ENCODE peak calls at places on chromosomes 1 and 21, in six cellular contexts. W is Panc1, A is HL-60, I is GM12878, R is upper lobe of left lung, Q is GM23338. L is an unnamed sample.
A peak's percentile ranks its signal among the peaks of the same experiment; 100 is the strongest.

GRCh38 chr1:109864063-109864822 is 46.4 kb upstream of the CSF1 start:
- DNase-seq in I (no peak), Q (peak; percentile 33), W (no peak), R (no peak), A (no peak), L (no peak)

GRCh38 chr21:40315647-40316046 is 448.4 kb downstream of the PCP4 start:
- DNase-seq in Q (no peak), A (no peak), R (no peak), W (no peak), I (no peak), L (no peak)

GRCh38 chr1:245475116-245475515 is 320.3 kb downstream of the KIF26B start:
- DNase-seq in A (no peak), Q (no peak), W (no peak), R (no peak), I (no peak), L (no peak)

GRCh38 chr1:154812911-154813816 is 56.9 kb downstream of the KCNN3 start:
- DNase-seq in A (no peak), Q (peak; percentile 20), I (no peak), W (no peak), R (peak; percentile 28), L (no peak)

GRCh38 chr1:98103617-98104284 is 182.9 kb upstream of the DPYD start:
- DNase-seq in A (no peak), W (no peak), R (no peak), Q (peak; percentile 20), I (no peak), L (no peak)

GRCh38 chr1:157969693-157970485 is 23.6 kb upstream of the KIRREL1 start:
- DNase-seq in Q (peak; percentile 84), R (no peak), A (no peak), I (no peak), W (no peak), L (no peak)

GRCh38 chr1:98046031-98046641 is 125.3 kb upstream of the DPYD start:
- DNase-seq in Q (peak; percentile 63), W (no peak), I (no peak), R (no peak), A (no peak), L (no peak)

GRCh38 chr1:114597949-114598348 is 16.5 kb upstream of the BCAS2 start:
- DNase-seq in Q (no peak), R (no peak), W (no peak), A (no peak), I (no peak), L (no peak)

GRCh38 chr1:32200226-32201010 is at the start of gene CCDC28B:
- DNase-seq in Q (peak; percentile 92), A (peak; percentile 21), I (peak; percentile 34), R (peak; percentile 60), W (no peak), L (no peak)

GRCh38 chr1:109631513-109632260 is 12.1 kb downstream of the AMPD2 start:
- DNase-seq in A (no peak), I (no peak), W (no peak), R (no peak), Q (no peak), L (peak; percentile 89)

GRCh38 chr1:19814681-19815503 is at the start of gene RNF186:
- DNase-seq in A (no peak), R (peak; percentile 47), I (no peak), W (no peak), Q (no peak), L (no peak)

GRCh38 chr1:44640178-44640865 is 34.0 kb downstream of the TMEM53 start:
- DNase-seq in A (no peak), I (no peak), R (no peak), Q (peak; percentile 27), W (no peak), L (no peak)

GRCh38 chr1:232477728-232478127 is 152.2 kb downstream of the SIPA1L2 start:
- DNase-seq in I (no peak), Q (no peak), W (peak; percentile 72), A (no peak), R (no peak), L (no peak)

GRCh38 chr1:169149555-169150286 is 43.2 kb downstream of the ATP1B1 start:
- DNase-seq in R (no peak), I (no peak), Q (no peak), W (no peak), A (no peak), L (no peak)

GRCh38 chr1:99180915-99181314 is 83.4 kb upstream of the PLPPR4 start:
- DNase-seq in I (no peak), Q (no peak), R (no peak), W (no peak), A (no peak), L (no peak)

GRCh38 chr1:42937141-42937696 is 21.4 kb downstream of the SLC2A1 start:
- DNase-seq in I (no peak), R (peak; percentile 64), A (peak; percentile 79), W (no peak), Q (no peak), L (no peak)

GRCh38 chr1:228417471-228418203 is 976 bp upstream of the TRIM17 start:
- DNase-seq in I (no peak), Q (no peak), W (no peak), R (no peak), A (no peak), L (no peak)

GRCh38 chr21:19993186-19993711 is 1005.0 kb upstream of the NCAM2 start:
- DNase-seq in W (no peak), R (no peak), Q (no peak), I (no peak), A (no peak), L (no peak)

GRCh38 chr21:19987671-19988070 is 1010.5 kb upstream of the NCAM2 start:
- DNase-seq in A (no peak), Q (no peak), W (no peak), I (no peak), R (no peak), L (no peak)

GRCh38 chr21:19998450-19998849 is 999.8 kb upstream of the NCAM2 start:
- DNase-seq in A (no peak), R (no peak), I (no peak), W (no peak), Q (no peak), L (no peak)

GRCh38 chr21:19995253-19995652 is 1003.0 kb upstream of the NCAM2 start:
- DNase-seq in Q (no peak), A (peak; percentile 5), I (no peak), R (no peak), W (no peak), L (no peak)

DNA sequence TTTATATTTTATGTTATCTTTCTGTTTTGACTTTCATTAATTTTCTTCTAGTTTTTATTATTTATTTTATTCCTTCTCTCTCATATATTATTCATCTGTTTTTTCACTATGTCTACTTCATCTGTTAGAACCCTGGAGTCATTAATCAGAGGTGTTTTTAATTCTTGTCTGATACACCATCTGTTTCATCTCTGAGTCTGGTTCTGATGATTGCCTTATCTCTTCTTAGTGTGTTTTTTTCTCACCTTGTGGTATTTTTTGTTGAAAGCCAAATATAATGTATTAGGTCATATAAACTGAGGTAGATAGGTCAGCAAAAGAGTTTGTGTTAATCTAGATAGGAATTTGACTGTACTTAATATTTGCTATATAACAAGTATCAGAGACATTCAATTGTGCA is 1005.7 kb upstream of the NCAM2 start:
- DNase-seq in A (no peak), I (no peak), R (no peak), W (no peak), Q (no peak), L (no peak)
- TF ChIP-seq POLR2AphosphoS5 in A (no peak), I (no peak), R (no peak), W (no peak), Q (no peak), L (no peak)

DNA sequence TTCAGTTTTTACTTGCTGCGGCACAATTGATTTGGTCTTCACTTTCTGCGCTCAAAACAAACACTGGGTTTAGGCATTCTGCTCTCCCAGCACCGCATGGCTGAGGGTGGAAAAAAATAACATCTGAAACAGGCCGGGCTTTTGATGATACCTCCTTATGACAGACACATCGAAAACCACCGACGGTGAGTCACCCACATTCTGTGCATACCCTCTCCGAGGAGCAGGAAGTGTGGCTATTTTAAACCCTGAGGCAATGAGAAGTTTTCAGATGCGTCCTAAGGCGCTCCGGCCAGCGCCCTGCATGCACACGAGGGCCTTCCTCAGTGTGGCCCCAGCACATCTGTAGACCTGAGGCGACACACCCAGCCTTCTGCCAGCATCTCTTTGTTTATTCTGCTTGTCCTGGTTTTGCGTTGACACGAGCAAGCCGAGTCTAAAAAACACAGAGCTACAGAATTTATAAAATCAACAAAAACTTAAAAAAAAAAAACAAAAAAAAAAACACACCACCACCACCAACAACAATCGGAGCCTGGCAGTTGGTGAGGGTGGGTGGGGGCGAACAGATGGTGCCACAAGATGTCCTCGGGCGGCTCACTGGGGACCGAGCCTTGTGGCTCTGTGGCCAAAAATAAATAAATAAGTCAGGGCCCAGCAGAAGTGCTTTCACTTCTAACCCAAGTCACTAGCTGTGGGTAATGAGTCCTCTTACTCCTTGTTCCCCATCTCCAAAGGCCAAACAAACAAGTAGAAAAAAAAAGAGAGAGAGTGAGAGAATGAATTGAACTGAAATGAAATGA is 162.6 kb upstream of the IRF2BP2 start:
- DNase-seq in W (peak; percentile 95), R (peak; percentile 92), A (peak; percentile 97), Q (peak; percentile 71), I (peak; percentile 97), L (no peak)
- TF ChIP-seq POLR2AphosphoS5 in W (peak; percentile 68), R (peak; percentile 76), A (peak; percentile 89), Q (no peak), I (peak; percentile 71), L (peak; percentile 90)

DNA sequence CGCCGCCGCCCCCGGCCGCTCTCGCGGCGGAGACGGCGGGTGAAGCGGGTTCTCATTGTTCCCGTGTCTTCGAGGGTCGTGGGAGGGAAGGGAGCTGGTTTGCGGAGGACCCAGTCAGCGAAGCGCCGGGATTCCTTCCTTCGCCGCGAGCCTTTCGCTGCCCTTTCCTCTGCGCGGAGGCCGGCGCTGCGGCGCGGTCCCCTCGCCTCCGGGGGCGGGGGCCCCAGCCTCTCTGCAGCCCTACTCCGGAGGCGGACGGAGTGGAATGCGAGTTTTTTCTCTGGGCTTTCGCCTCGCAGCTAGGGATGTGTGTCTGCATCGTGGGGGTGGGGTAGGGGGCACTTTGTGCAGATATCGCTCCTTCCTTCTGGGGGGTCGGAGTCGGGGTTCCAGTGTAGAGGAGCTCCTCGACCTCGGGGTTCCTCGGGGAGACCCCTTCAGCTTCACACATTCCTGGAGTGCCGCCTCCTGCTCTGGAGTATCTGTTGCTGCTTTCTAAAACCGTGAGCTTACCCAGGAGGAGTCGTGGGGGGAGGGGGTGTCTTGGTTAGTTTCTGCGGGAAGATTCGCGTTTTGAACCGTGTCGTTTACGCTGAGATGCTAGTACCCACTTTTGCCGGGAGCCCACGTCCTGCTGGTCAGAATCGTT is 559 bp downstream of the RNF2 start:
- DNase-seq in W (no peak), I (no peak), Q (peak; percentile 83), A (peak; percentile 27), R (peak; percentile 23), L (no peak)
- TF ChIP-seq POLR2AphosphoS5 in W (no peak), I (no peak), Q (no peak), A (no peak), R (no peak), L (no peak)

DNA sequence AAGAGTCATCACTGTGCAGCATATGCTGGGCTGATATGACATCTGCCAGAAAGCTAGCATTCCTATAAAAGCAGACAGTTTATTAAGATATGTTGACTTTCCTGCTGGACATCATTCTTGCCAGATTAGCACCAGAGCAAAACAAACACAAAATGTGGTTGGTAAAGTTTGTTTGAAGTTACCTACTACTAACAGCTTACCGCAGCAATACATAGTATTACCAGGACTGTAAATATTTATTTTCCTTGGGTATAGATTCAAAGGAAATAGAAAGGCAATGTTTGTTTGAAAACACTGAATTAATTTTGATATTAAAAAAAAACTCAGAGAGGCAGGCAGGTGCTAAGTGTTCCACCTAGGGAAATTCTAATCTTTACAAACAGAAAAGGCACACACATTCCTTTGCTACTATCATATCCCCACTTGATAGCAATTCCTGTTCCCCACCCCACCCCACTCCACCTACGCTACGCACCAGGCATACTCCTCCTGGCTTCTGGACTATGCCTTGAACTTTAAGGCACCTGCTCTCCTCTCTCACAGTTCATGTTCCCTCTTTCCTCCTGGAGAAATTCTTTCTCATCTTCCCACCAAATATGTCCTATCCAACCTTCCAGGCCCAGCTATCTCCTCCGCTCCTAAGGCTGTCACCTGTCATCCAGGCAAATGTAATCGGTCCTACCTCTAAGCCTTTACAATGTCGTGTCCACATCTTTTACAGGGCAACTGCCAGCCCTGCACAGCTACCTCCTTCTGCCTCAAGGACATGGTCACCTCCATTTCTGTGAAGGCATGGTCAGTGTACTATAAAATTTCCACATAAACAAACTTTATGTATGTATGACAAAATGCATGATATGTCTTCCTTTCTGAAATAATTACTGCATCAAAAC is 34.7 kb downstream of the PTPN14 start:
- DNase-seq in W (no peak), I (no peak), Q (no peak), A (no peak), R (no peak), L (peak; percentile 12)
- TF ChIP-seq POLR2AphosphoS5 in W (peak; percentile 25), I (no peak), Q (no peak), A (no peak), R (no peak), L (no peak)